ENCODE peak calls at places on chromosome 2, in nine cellular contexts. P, C, H, B, Y, F, N, Z and X are unnamed samples.

GRCh38 chr2:127149384-127149783 is 42.4 kb upstream of the BIN1 start:
- DNase-seq in P (no peak), C (no peak), H (peak), B (peak), Y (no peak), F (no peak), N (no peak), Z (no peak), X (no peak)

GRCh38 chr2:64975232-64975791 is 13.9 kb upstream of the SLC1A4 start:
- DNase-seq in P (no peak), C (no peak), H (peak), B (peak), Y (peak), F (no peak), N (peak), Z (peak), X (peak)

GRCh38 chr2:239939736-239940483 is 85.2 kb downstream of the NDUFA10 start:
- DNase-seq in P (peak), C (peak), H (no peak), B (no peak), Y (no peak), F (no peak), N (peak), Z (no peak), X (no peak)

GRCh38 chr2:19810637-19811036 is 91.1 kb downstream of the TTC32 start:
- DNase-seq in P (peak), C (no peak), H (no peak), B (no peak), Y (peak), F (no peak), N (peak), Z (no peak), X (no peak)

GRCh38 chr2:133841905-133842304 is 273.6 kb upstream of the NCKAP5 start:
- DNase-seq in P (no peak), C (no peak), H (peak), B (peak), Y (peak), F (no peak), N (peak), Z (no peak), X (peak)

GRCh38 chr2:185854910-185855309 is 116.3 kb downstream of the FSIP2 start:
- DNase-seq in P (no peak), C (no peak), H (no peak), B (no peak), Y (no peak), F (no peak), N (no peak), Z (no peak), X (no peak)

GRCh38 chr2:3960106-3960505 is 256.7 kb downstream of the DCDC2C start:
- DNase-seq in P (no peak), C (no peak), H (no peak), B (no peak), Y (no peak), F (no peak), N (no peak), Z (no peak), X (no peak)

GRCh38 chr2:88669371-88670214 is 21.9 kb upstream of the RPIA start:
- DNase-seq in P (peak), C (no peak), H (peak), B (peak), Y (no peak), F (no peak), N (no peak), Z (peak), X (peak)

GRCh38 chr2:149170156-149170555 is 131.7 kb downstream of the LYPD6B start:
- DNase-seq in P (no peak), C (no peak), H (no peak), B (no peak), Y (no peak), F (no peak), N (no peak), Z (no peak), X (no peak)

GRCh38 chr2:186540971-186541370 is 48.9 kb upstream of the ITGAV start:
- DNase-seq in P (no peak), C (no peak), H (peak), B (no peak), Y (no peak), F (no peak), N (no peak), Z (no peak), X (no peak)

GRCh38 chr2:132656213-132656612 is 13.8 kb downstream of the LYPD1 start:
- DNase-seq in P (no peak), C (no peak), H (peak), B (peak), Y (no peak), F (no peak), N (no peak), Z (no peak), X (no peak)

GRCh38 chr2:230668184-230668938 is 44.3 kb upstream of the CAB39 start:
- DNase-seq in P (no peak), C (no peak), H (no peak), B (no peak), Y (peak), F (no peak), N (peak), Z (no peak), X (no peak)

GRCh38 chr2:144130551-144130950 is 389.4 kb downstream of the ZEB2 start:
- DNase-seq in P (no peak), C (no peak), H (no peak), B (no peak), Y (no peak), F (no peak), N (no peak), Z (no peak), X (no peak)

GRCh38 chr2:156320491-156320896 is 12.0 kb downstream of the NR4A2 start:
- DNase-seq in P (peak), C (no peak), H (no peak), B (no peak), Y (peak), F (no peak), N (peak), Z (no peak), X (no peak)

GRCh38 chr2:70541481-70542020 is 12.1 kb downstream of the TGFA start:
- DNase-seq in P (no peak), C (no peak), H (peak), B (no peak), Y (no peak), F (no peak), N (no peak), Z (no peak), X (no peak)

GRCh38 chr2:235495373-235496238 is 1.8 kb downstream of the AGAP1 start:
- DNase-seq in P (no peak), C (no peak), H (no peak), B (no peak), Y (no peak), F (no peak), N (no peak), Z (no peak), X (no peak)

GRCh38 chr2:124283090-124283489 is 258.0 kb downstream of the CNTNAP5 start:
- DNase-seq in P (no peak), C (no peak), H (no peak), B (no peak), Y (no peak), F (no peak), N (no peak), Z (no peak), X (peak)

GRCh38 chr2:86790828-86791561 is at the start of gene CD8A:
- DNase-seq in P (no peak), C (no peak), H (no peak), B (no peak), Y (peak), F (no peak), N (no peak), Z (peak), X (no peak)

GRCh38 chr2:51290725-51291124 is 258.8 kb upstream of the NRXN1 start:
- DNase-seq in P (no peak), C (no peak), H (no peak), B (peak), Y (no peak), F (no peak), N (no peak), Z (no peak), X (no peak)

GRCh38 chr2:16277117-16277516 is 336.8 kb downstream of the MYCN start:
- DNase-seq in P (no peak), C (no peak), H (no peak), B (no peak), Y (no peak), F (no peak), N (no peak), Z (no peak), X (no peak)

GRCh38 chr2:116304328-116304727 is 1510.2 kb upstream of the DDX18 start:
- DNase-seq in P (no peak), C (no peak), H (no peak), B (no peak), Y (no peak), F (no peak), N (no peak), Z (no peak), X (no peak)

GRCh38 chr2:221529943-221530652 is 42.0 kb downstream of the EPHA4 start:
- DNase-seq in P (no peak), C (no peak), H (peak), B (peak), Y (no peak), F (no peak), N (no peak), Z (no peak), X (no peak)

GRCh38 chr2:240604291-240604938 is 17.9 kb downstream of the CAPN10 start:
- DNase-seq in P (peak), C (peak), H (peak), B (peak), Y (peak), F (peak), N (peak), Z (peak), X (peak)

GRCh38 chr2:43851026-43851980 is 12.5 kb downstream of the ABCG8 start:
- DNase-seq in P (no peak), C (no peak), H (no peak), B (no peak), Y (no peak), F (no peak), N (no peak), Z (no peak), X (peak)

GRCh38 chr2:120771556-120772208 is 36.0 kb downstream of the GLI2 start:
- DNase-seq in P (peak), C (peak), H (peak), B (peak), Y (peak), F (no peak), N (peak), Z (peak), X (no peak)

GRCh38 chr2:235944591-235944990 is 223.6 kb downstream of the GBX2 start:
- DNase-seq in P (no peak), C (no peak), H (no peak), B (no peak), Y (no peak), F (no peak), N (no peak), Z (no peak), X (no peak)

GRCh38 chr2:101770672-101771071 is 73.2 kb downstream of the MAP4K4 start:
- DNase-seq in P (peak), C (no peak), H (peak), B (no peak), Y (no peak), F (no peak), N (no peak), Z (no peak), X (no peak)